ENCODE peak calls at places on chromosomes 12 and 14, in ten cellular contexts. One of them, this sample, is unnamed.
A peak's percentile ranks its signal among the peaks of the same experiment; 100 is the strongest.

GRCh38 chr12:96208346-96208745 is 14.2 kb downstream of the ELK3 start:
- DNase-seq in HL-60: no peak
- DNase-seq in uterus: no peak
- DNase-seq in left ventricle myocardium inferior: no peak
- DNase-seq in cardiac muscle cell: peak; percentile 85
- DNase-seq in lung: no peak
- DNase-seq in A549: no peak
- DNase-seq in body of pancreas: no peak
- DNase-seq in cardiac fibroblast: peak; percentile 90
- DNase-seq in heart right ventricle: no peak
- DNase-seq in this sample: no peak

GRCh38 chr14:50388256-50388931 is 8.3 kb downstream of the CDKL1 start:
- DNase-seq in HL-60: no peak
- DNase-seq in uterus: peak; percentile 66
- DNase-seq in left ventricle myocardium inferior: no peak
- DNase-seq in cardiac muscle cell: no peak
- DNase-seq in lung: no peak
- DNase-seq in A549: no peak
- DNase-seq in body of pancreas: peak; percentile 89
- DNase-seq in cardiac fibroblast: no peak
- DNase-seq in heart right ventricle: no peak
- DNase-seq in this sample: no peak

GRCh38 chr14:51070732-51071131 is 24.2 kb downstream of the TRIM9 start:
- DNase-seq in HL-60: no peak
- DNase-seq in uterus: no peak
- DNase-seq in left ventricle myocardium inferior: no peak
- DNase-seq in cardiac muscle cell: peak; percentile 29
- DNase-seq in lung: no peak
- DNase-seq in A549: no peak
- DNase-seq in body of pancreas: no peak
- DNase-seq in cardiac fibroblast: no peak
- DNase-seq in heart right ventricle: no peak
- DNase-seq in this sample: no peak

GRCh38 chr14:99688210-99688581 is 4.1 kb downstream of the CYP46A1 start:
- DNase-seq in HL-60: no peak
- DNase-seq in uterus: no peak
- DNase-seq in left ventricle myocardium inferior: no peak
- DNase-seq in cardiac muscle cell: no peak
- DNase-seq in lung: no peak
- DNase-seq in A549: no peak
- DNase-seq in body of pancreas: no peak
- DNase-seq in cardiac fibroblast: no peak
- DNase-seq in heart right ventricle: no peak
- DNase-seq in this sample: no peak

GRCh38 chr12:87157791-87158190 is 871.4 kb downstream of the C12orf50 start:
- DNase-seq in HL-60: no peak
- DNase-seq in uterus: no peak
- DNase-seq in left ventricle myocardium inferior: no peak
- DNase-seq in cardiac muscle cell: peak; percentile 97
- DNase-seq in lung: no peak
- DNase-seq in A549: peak; percentile 85
- DNase-seq in body of pancreas: no peak
- DNase-seq in cardiac fibroblast: peak; percentile 97
- DNase-seq in heart right ventricle: no peak
- DNase-seq in this sample: no peak

GRCh38 chr12:49921936-49922335 is 18.2 kb upstream of the FAIM2 start:
- DNase-seq in HL-60: no peak
- DNase-seq in uterus: no peak
- DNase-seq in left ventricle myocardium inferior: no peak
- DNase-seq in cardiac muscle cell: no peak
- DNase-seq in lung: no peak
- DNase-seq in A549: no peak
- DNase-seq in body of pancreas: no peak
- DNase-seq in cardiac fibroblast: no peak
- DNase-seq in heart right ventricle: no peak
- DNase-seq in this sample: no peak

GRCh38 chr12:46787496-46788055 is 38.2 kb downstream of the SLC38A4 start:
- DNase-seq in HL-60: no peak
- DNase-seq in uterus: no peak
- DNase-seq in left ventricle myocardium inferior: no peak
- DNase-seq in cardiac muscle cell: no peak
- DNase-seq in lung: no peak
- DNase-seq in A549: no peak
- DNase-seq in body of pancreas: no peak
- DNase-seq in cardiac fibroblast: no peak
- DNase-seq in heart right ventricle: no peak
- DNase-seq in this sample: no peak

GRCh38 chr14:39739796-39740195 is 307.6 kb upstream of the FBXO33 start:
- DNase-seq in HL-60: no peak
- DNase-seq in uterus: no peak
- DNase-seq in left ventricle myocardium inferior: peak; percentile 42
- DNase-seq in cardiac muscle cell: no peak
- DNase-seq in lung: peak; percentile 49
- DNase-seq in A549: no peak
- DNase-seq in body of pancreas: no peak
- DNase-seq in cardiac fibroblast: no peak
- DNase-seq in heart right ventricle: no peak
- DNase-seq in this sample: no peak

GRCh38 chr14:57834001-57834598 is 31.8 kb downstream of the SLC35F4 start:
- DNase-seq in HL-60: no peak
- DNase-seq in uterus: no peak
- DNase-seq in left ventricle myocardium inferior: no peak
- DNase-seq in cardiac muscle cell: no peak
- DNase-seq in lung: no peak
- DNase-seq in A549: no peak
- DNase-seq in body of pancreas: no peak
- DNase-seq in cardiac fibroblast: no peak
- DNase-seq in heart right ventricle: no peak
- DNase-seq in this sample: no peak

GRCh38 chr14:57833304-57833703 is 32.6 kb downstream of the SLC35F4 start:
- DNase-seq in HL-60: no peak
- DNase-seq in uterus: peak; percentile 77
- DNase-seq in left ventricle myocardium inferior: no peak
- DNase-seq in cardiac muscle cell: peak; percentile 68
- DNase-seq in lung: no peak
- DNase-seq in A549: peak; percentile 74
- DNase-seq in body of pancreas: peak; percentile 38
- DNase-seq in cardiac fibroblast: peak; percentile 62
- DNase-seq in heart right ventricle: no peak
- DNase-seq in this sample: no peak

GRCh38 chr14:57834961-57835360 is 30.9 kb downstream of the SLC35F4 start:
- DNase-seq in HL-60: no peak
- DNase-seq in uterus: no peak
- DNase-seq in left ventricle myocardium inferior: no peak
- DNase-seq in cardiac muscle cell: no peak
- DNase-seq in lung: no peak
- DNase-seq in A549: no peak
- DNase-seq in body of pancreas: no peak
- DNase-seq in cardiac fibroblast: no peak
- DNase-seq in heart right ventricle: no peak
- DNase-seq in this sample: no peak

GRCh38 chr14:57835751-57836150 is 30.1 kb downstream of the SLC35F4 start:
- DNase-seq in HL-60: no peak
- DNase-seq in uterus: no peak
- DNase-seq in left ventricle myocardium inferior: no peak
- DNase-seq in cardiac muscle cell: no peak
- DNase-seq in lung: no peak
- DNase-seq in A549: no peak
- DNase-seq in body of pancreas: no peak
- DNase-seq in cardiac fibroblast: peak; percentile 39
- DNase-seq in heart right ventricle: no peak
- DNase-seq in this sample: no peak

GRCh38 chr14:57837267-57837666 is 28.6 kb downstream of the SLC35F4 start:
- DNase-seq in HL-60: no peak
- DNase-seq in uterus: no peak
- DNase-seq in left ventricle myocardium inferior: no peak
- DNase-seq in cardiac muscle cell: no peak
- DNase-seq in lung: no peak
- DNase-seq in A549: no peak
- DNase-seq in body of pancreas: no peak
- DNase-seq in cardiac fibroblast: no peak
- DNase-seq in heart right ventricle: no peak
- DNase-seq in this sample: no peak
- TF ChIP-seq CTCF in HL-60: no peak
- TF ChIP-seq CTCF in uterus: no peak
- TF ChIP-seq CTCF in left ventricle myocardium inferior: no peak
- TF ChIP-seq CTCF in cardiac muscle cell: no peak
- TF ChIP-seq CTCF in lung: no peak
- TF ChIP-seq CTCF in A549: no peak
- TF ChIP-seq CTCF in body of pancreas: no peak
- TF ChIP-seq CTCF in cardiac fibroblast: no peak
- TF ChIP-seq CTCF in heart right ventricle: no peak
- TF ChIP-seq CTCF in this sample: peak; percentile 28

GRCh38 chr14:20658246-20658645 is 16.8 kb upstream of the OR6S1 start:
- DNase-seq in HL-60: no peak
- DNase-seq in uterus: no peak
- DNase-seq in left ventricle myocardium inferior: no peak
- DNase-seq in cardiac muscle cell: no peak
- DNase-seq in lung: no peak
- DNase-seq in A549: no peak
- DNase-seq in body of pancreas: no peak
- DNase-seq in cardiac fibroblast: no peak
- DNase-seq in heart right ventricle: no peak
- DNase-seq in this sample: no peak

GRCh38 chr14:20667957-20668356 is 16.4 kb upstream of the RNASE4 start:
- DNase-seq in HL-60: no peak
- DNase-seq in uterus: no peak
- DNase-seq in left ventricle myocardium inferior: no peak
- DNase-seq in cardiac muscle cell: no peak
- DNase-seq in lung: no peak
- DNase-seq in A549: no peak
- DNase-seq in body of pancreas: no peak
- DNase-seq in cardiac fibroblast: no peak
- DNase-seq in heart right ventricle: no peak
- DNase-seq in this sample: no peak

GRCh38 chr14:20661197-20661596 is 19.7 kb upstream of the OR6S1 start:
- DNase-seq in HL-60: no peak
- DNase-seq in uterus: no peak
- DNase-seq in left ventricle myocardium inferior: no peak
- DNase-seq in cardiac muscle cell: no peak
- DNase-seq in lung: no peak
- DNase-seq in A549: no peak
- DNase-seq in body of pancreas: no peak
- DNase-seq in cardiac fibroblast: no peak
- DNase-seq in heart right ventricle: no peak
- DNase-seq in this sample: no peak

GRCh38 chr14:20659813-20660395 is 18.4 kb upstream of the OR6S1 start:
- DNase-seq in HL-60: no peak
- DNase-seq in uterus: no peak
- DNase-seq in left ventricle myocardium inferior: no peak
- DNase-seq in cardiac muscle cell: no peak
- DNase-seq in lung: no peak
- DNase-seq in A549: peak; percentile 33
- DNase-seq in body of pancreas: no peak
- DNase-seq in cardiac fibroblast: no peak
- DNase-seq in heart right ventricle: no peak
- DNase-seq in this sample: no peak

GRCh38 chr14:20662968-20663731 is 21.2 kb upstream of the RNASE4 start:
- DNase-seq in HL-60: peak; percentile 89
- DNase-seq in uterus: peak; percentile 81
- DNase-seq in left ventricle myocardium inferior: no peak
- DNase-seq in cardiac muscle cell: peak; percentile 60
- DNase-seq in lung: peak; percentile 74
- DNase-seq in A549: peak; percentile 99
- DNase-seq in body of pancreas: peak; percentile 89
- DNase-seq in cardiac fibroblast: peak; percentile 62
- DNase-seq in heart right ventricle: peak; percentile 35
- DNase-seq in this sample: peak; percentile 68
- TF ChIP-seq CTCF in HL-60: peak; percentile 57
- TF ChIP-seq CTCF in uterus: peak; percentile 50
- TF ChIP-seq CTCF in left ventricle myocardium inferior: peak; percentile 45
- TF ChIP-seq CTCF in cardiac muscle cell: peak; percentile 39
- TF ChIP-seq CTCF in lung: peak; percentile 34
- TF ChIP-seq CTCF in A549: peak; percentile 46
- TF ChIP-seq CTCF in body of pancreas: peak; percentile 64
- TF ChIP-seq CTCF in cardiac fibroblast: peak; percentile 49
- TF ChIP-seq CTCF in heart right ventricle: peak; percentile 37
- TF ChIP-seq CTCF in this sample: peak; percentile 38

GRCh38 chr12:66713984-66714383 is 35.1 kb upstream of the GRIP1 start:
- DNase-seq in HL-60: no peak
- DNase-seq in uterus: no peak
- DNase-seq in left ventricle myocardium inferior: no peak
- DNase-seq in cardiac muscle cell: no peak
- DNase-seq in lung: no peak
- DNase-seq in A549: no peak
- DNase-seq in body of pancreas: no peak
- DNase-seq in cardiac fibroblast: no peak
- DNase-seq in heart right ventricle: no peak
- DNase-seq in this sample: no peak

GRCh38 chr12:66707002-66707697 is 28.3 kb upstream of the GRIP1 start:
- DNase-seq in HL-60: no peak
- DNase-seq in uterus: no peak
- DNase-seq in left ventricle myocardium inferior: no peak
- DNase-seq in cardiac muscle cell: no peak
- DNase-seq in lung: no peak
- DNase-seq in A549: no peak
- DNase-seq in body of pancreas: no peak
- DNase-seq in cardiac fibroblast: no peak
- DNase-seq in heart right ventricle: no peak
- DNase-seq in this sample: no peak

GRCh38 chr12:66709893-66710292 is 31.0 kb upstream of the GRIP1 start:
- DNase-seq in HL-60: no peak
- DNase-seq in uterus: no peak
- DNase-seq in left ventricle myocardium inferior: no peak
- DNase-seq in cardiac muscle cell: no peak
- DNase-seq in lung: no peak
- DNase-seq in A549: no peak
- DNase-seq in body of pancreas: no peak
- DNase-seq in cardiac fibroblast: no peak
- DNase-seq in heart right ventricle: no peak
- DNase-seq in this sample: no peak

GRCh38 chr12:66709444-66709773 is 30.5 kb upstream of the GRIP1 start:
- DNase-seq in HL-60: no peak
- DNase-seq in uterus: no peak
- DNase-seq in left ventricle myocardium inferior: no peak
- DNase-seq in cardiac muscle cell: no peak
- DNase-seq in lung: no peak
- DNase-seq in A549: no peak
- DNase-seq in body of pancreas: no peak
- DNase-seq in cardiac fibroblast: no peak
- DNase-seq in heart right ventricle: no peak
- DNase-seq in this sample: no peak

DNA sequence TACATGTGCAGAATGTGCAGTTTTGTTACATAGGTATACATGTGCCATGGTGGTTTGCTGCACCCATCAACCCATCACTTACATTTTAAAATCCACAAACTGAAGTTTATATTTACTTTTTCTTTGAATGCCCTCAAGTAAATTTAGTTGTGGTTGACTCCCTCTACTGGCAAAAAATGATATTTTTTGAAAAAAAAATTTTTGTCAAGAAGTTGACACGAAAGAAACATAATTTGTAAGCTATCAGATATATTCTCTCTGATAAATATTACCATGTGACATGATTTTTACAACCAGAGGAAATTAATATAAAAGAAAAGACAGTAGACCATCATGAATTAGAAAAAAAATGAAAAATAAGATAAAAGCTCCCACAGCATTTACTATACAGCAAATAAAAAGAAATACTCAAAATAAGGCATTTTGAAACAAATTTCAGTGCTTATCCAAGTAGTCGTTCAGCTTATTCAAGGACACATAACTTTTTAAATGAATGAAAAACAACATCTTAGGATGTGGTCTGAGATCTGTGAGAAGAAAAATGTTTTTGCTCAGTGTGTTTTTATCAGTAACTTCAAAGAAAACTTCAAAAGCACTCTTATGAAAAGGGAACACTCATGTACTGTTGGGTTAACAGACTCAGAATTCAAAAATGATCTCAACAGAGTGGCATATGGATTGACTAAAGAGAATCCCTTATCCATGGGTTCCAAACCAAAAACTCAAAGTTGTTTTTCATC is 30.0 kb upstream of the GRIP1 start:
- DNase-seq in HL-60: no peak
- DNase-seq in uterus: no peak
- DNase-seq in left ventricle myocardium inferior: no peak
- DNase-seq in cardiac muscle cell: peak; percentile 20
- DNase-seq in lung: no peak
- DNase-seq in A549: no peak
- DNase-seq in body of pancreas: no peak
- DNase-seq in cardiac fibroblast: peak; percentile 21
- DNase-seq in heart right ventricle: no peak
- DNase-seq in this sample: no peak
- TF ChIP-seq CTCF in HL-60: no peak
- TF ChIP-seq CTCF in uterus: no peak
- TF ChIP-seq CTCF in left ventricle myocardium inferior: peak; percentile 50
- TF ChIP-seq CTCF in cardiac muscle cell: peak; percentile 42
- TF ChIP-seq CTCF in lung: no peak
- TF ChIP-seq CTCF in A549: peak; percentile 42
- TF ChIP-seq CTCF in body of pancreas: peak; percentile 49
- TF ChIP-seq CTCF in cardiac fibroblast: peak; percentile 39
- TF ChIP-seq CTCF in heart right ventricle: peak; percentile 45
- TF ChIP-seq CTCF in this sample: peak; percentile 91

DNA sequence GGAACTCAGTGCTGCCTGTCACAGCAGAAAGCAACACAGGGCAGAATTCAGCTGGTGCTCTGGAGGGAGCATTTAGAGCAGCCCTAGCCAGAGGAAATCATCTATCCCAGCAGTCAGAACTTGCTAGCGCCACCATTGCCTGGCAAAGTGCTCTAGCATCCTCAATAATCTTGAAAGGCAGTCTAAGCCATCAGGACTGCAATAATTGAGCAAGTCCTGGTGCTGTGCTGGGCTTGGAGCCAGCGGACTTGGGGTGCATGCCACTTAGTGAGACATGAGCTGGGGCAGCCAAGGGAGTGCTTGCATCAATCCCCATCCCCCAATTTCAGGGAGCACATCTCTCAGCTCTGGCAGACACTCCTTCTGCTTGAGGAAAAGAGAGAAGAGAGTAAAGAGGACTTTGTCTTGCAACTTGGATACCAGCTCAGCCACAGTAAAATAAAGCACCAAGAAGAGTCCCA is 44.7 kb upstream of the ZDHHC17 start:
- DNase-seq in HL-60: no peak
- DNase-seq in uterus: no peak
- DNase-seq in left ventricle myocardium inferior: no peak
- DNase-seq in cardiac muscle cell: peak; percentile 23
- DNase-seq in lung: no peak
- DNase-seq in A549: no peak
- DNase-seq in body of pancreas: no peak
- DNase-seq in cardiac fibroblast: peak; percentile 8
- DNase-seq in heart right ventricle: no peak
- DNase-seq in this sample: no peak
- TF ChIP-seq CTCF in HL-60: no peak
- TF ChIP-seq CTCF in uterus: no peak
- TF ChIP-seq CTCF in left ventricle myocardium inferior: no peak
- TF ChIP-seq CTCF in cardiac muscle cell: no peak
- TF ChIP-seq CTCF in lung: no peak
- TF ChIP-seq CTCF in A549: no peak
- TF ChIP-seq CTCF in body of pancreas: no peak
- TF ChIP-seq CTCF in cardiac fibroblast: no peak
- TF ChIP-seq CTCF in heart right ventricle: no peak
- TF ChIP-seq CTCF in this sample: no peak